ENCODE peak calls at places on chromosomes 3 and 15, in ten cellular contexts. Y is pulmonary artery endothelial cell; I is transverse colon; H is heart right ventricle; U is Calu3; G is brain microvascular endothelial cell; W is activated naive CD4-positive, alpha-beta T cell treated with anti-CD3 and anti-CD28 coated beads for 36 hours; M is pancreas; K is AG10803; Q is GM03348. B is an unnamed sample.
A peak's percentile ranks its signal among the peaks of the same experiment; 100 is the strongest.

GRCh38 chr3:39196671-39197446 is 4.5 kb upstream of the XIRP1 start:
- DNase-seq in Y (no peak), I (no peak), H (peak; percentile 26), U (no peak), G (no peak), W (no peak), M (no peak), K (no peak), Q (no peak), B (no peak)

GRCh38 chr15:90883971-90884718 is at the start of gene FES:
- DNase-seq in Y (no peak), I (peak; percentile 64), H (peak; percentile 85), U (no peak), G (no peak), W (peak; percentile 18), M (no peak), K (peak; percentile 39), Q (peak; percentile 72), B (no peak)

GRCh38 chr15:90557651-90558084 is 27.9 kb downstream of the CRTC3 start:
- DNase-seq in Y (no peak), I (peak; percentile 49), H (peak; percentile 82), U (no peak), G (peak; percentile 74), W (no peak), M (peak; percentile 88), K (peak; percentile 75), Q (peak; percentile 44), B (peak; percentile 96)

GRCh38 chr15:43251863-43252241 is 14.9 kb downstream of the TGM5 start:
- DNase-seq in Y (no peak), I (no peak), H (no peak), U (no peak), G (no peak), W (no peak), M (no peak), K (no peak), Q (no peak), B (no peak)

GRCh38 chr15:31013863-31014607 is 22.6 kb upstream of the MTMR10 start:
- DNase-seq in Y (no peak), I (no peak), H (no peak), U (no peak), G (no peak), W (no peak), M (no peak), K (no peak), Q (no peak), B (no peak)

GRCh38 chr3:46187876-46188275 is 20.2 kb downstream of the CCR1 start:
- DNase-seq in Y (no peak), I (no peak), H (no peak), U (no peak), G (peak; percentile 51), W (no peak), M (no peak), K (peak; percentile 30), Q (no peak), B (no peak)

GRCh38 chr3:118526758-118527526 is 507.7 kb downstream of the IGSF11 start:
- DNase-seq in Y (no peak), I (no peak), H (no peak), U (no peak), G (no peak), W (no peak), M (no peak), K (no peak), Q (no peak), B (no peak)

GRCh38 chr15:36667296-36667695 is 87.9 kb downstream of the CDIN1 start:
- DNase-seq in Y (no peak), I (no peak), H (no peak), U (no peak), G (no peak), W (no peak), M (no peak), K (no peak), Q (no peak), B (no peak)

GRCh38 chr3:139260793-139261736 is 82.8 kb upstream of the MRPS22 start:
- DNase-seq in Y (no peak), I (no peak), H (no peak), U (no peak), G (no peak), W (no peak), M (no peak), K (no peak), Q (no peak), B (no peak)

GRCh38 chr3:14422016-14422963 is 19.9 kb downstream of the SLC6A6 start:
- DNase-seq in Y (no peak), I (no peak), H (no peak), U (no peak), G (no peak), W (no peak), M (no peak), K (no peak), Q (no peak), B (no peak)

GRCh38 chr3:67402873-67403272 is 251.5 kb downstream of the SUCLG2 start:
- DNase-seq in Y (no peak), I (no peak), H (no peak), U (no peak), G (no peak), W (no peak), M (no peak), K (no peak), Q (no peak), B (no peak)

GRCh38 chr15:44654858-44655257 is 8.6 kb downstream of the SPG11 start:
- DNase-seq in Y (no peak), I (no peak), H (no peak), U (no peak), G (no peak), W (no peak), M (no peak), K (peak; percentile 89), Q (peak; percentile 28), B (no peak)

GRCh38 chr15:66737243-66738010 is 35.4 kb downstream of the SMAD6 start:
- DNase-seq in Y (no peak), I (no peak), H (no peak), U (no peak), G (no peak), W (no peak), M (no peak), K (no peak), Q (no peak), B (no peak)

GRCh38 chr3:195932418-195933043 is 24.2 kb upstream of the TNK2 start:
- DNase-seq in Y (no peak), I (no peak), H (no peak), U (no peak), G (no peak), W (no peak), M (no peak), K (no peak), Q (no peak), B (no peak)